ENCODE peak calls at places on chromosomes 6 and 20, in seven cellular contexts. One of them, this sample, is unnamed.

GRCh38 chr20:63361507-63362425 is 617 bp upstream of the CHRNA4 start:
- DNase-seq in cardiac muscle cell: no peak
- DNase-seq in endothelial cell: no peak
- DNase-seq in sciatic nerve: no peak
- DNase-seq in Panc1: no peak
- DNase-seq in Calu3: no peak
- DNase-seq in posterior vena cava: no peak
- DNase-seq in this sample: no peak

GRCh38 chr20:58260006-58260405 is 31.6 kb upstream of the ANKRD60 start:
- DNase-seq in cardiac muscle cell: no peak
- DNase-seq in endothelial cell: no peak
- DNase-seq in sciatic nerve: no peak
- DNase-seq in Panc1: no peak
- DNase-seq in Calu3: no peak
- DNase-seq in posterior vena cava: no peak
- DNase-seq in this sample: no peak

GRCh38 chr6:37306624-37307222 is 47.1 kb upstream of the RNF8 start:
- DNase-seq in cardiac muscle cell: peak; percentile 28
- DNase-seq in endothelial cell: no peak
- DNase-seq in sciatic nerve: no peak
- DNase-seq in Panc1: no peak
- DNase-seq in Calu3: no peak
- DNase-seq in posterior vena cava: no peak
- DNase-seq in this sample: no peak

GRCh38 chr6:112501705-112502104 is 154.6 kb downstream of the RFPL4B start:
- DNase-seq in cardiac muscle cell: no peak
- DNase-seq in endothelial cell: peak; percentile 38
- DNase-seq in sciatic nerve: peak; percentile 57
- DNase-seq in Panc1: no peak
- DNase-seq in Calu3: no peak
- DNase-seq in posterior vena cava: no peak
- DNase-seq in this sample: peak; percentile 84

GRCh38 chr20:25315418-25316210 is 67.7 kb downstream of the PYGB start:
- DNase-seq in cardiac muscle cell: no peak
- DNase-seq in endothelial cell: no peak
- DNase-seq in sciatic nerve: peak; percentile 54
- DNase-seq in Panc1: no peak
- DNase-seq in Calu3: no peak
- DNase-seq in posterior vena cava: peak; percentile 40
- DNase-seq in this sample: no peak

GRCh38 chr6:44061375-44062104 is 65.7 kb downstream of the MRPL14 start:
- DNase-seq in cardiac muscle cell: no peak
- DNase-seq in endothelial cell: no peak
- DNase-seq in sciatic nerve: no peak
- DNase-seq in Panc1: no peak
- DNase-seq in Calu3: no peak
- DNase-seq in posterior vena cava: no peak
- DNase-seq in this sample: no peak

GRCh38 chr6:147782302-147782701 is 273.8 kb downstream of the SAMD5 start:
- DNase-seq in cardiac muscle cell: no peak
- DNase-seq in endothelial cell: no peak
- DNase-seq in sciatic nerve: no peak
- DNase-seq in Panc1: no peak
- DNase-seq in Calu3: no peak
- DNase-seq in posterior vena cava: no peak
- DNase-seq in this sample: peak; percentile 40

GRCh38 chr6:53250761-53251672 is 97.7 kb downstream of the ELOVL5 start:
- DNase-seq in cardiac muscle cell: no peak
- DNase-seq in endothelial cell: no peak
- DNase-seq in sciatic nerve: no peak
- DNase-seq in Panc1: no peak
- DNase-seq in Calu3: no peak
- DNase-seq in posterior vena cava: no peak
- DNase-seq in this sample: no peak

GRCh38 chr20:37179671-37180524 is 550 bp upstream of the MROH8 start:
- DNase-seq in cardiac muscle cell: no peak
- DNase-seq in endothelial cell: no peak
- DNase-seq in sciatic nerve: no peak
- DNase-seq in Panc1: no peak
- DNase-seq in Calu3: no peak
- DNase-seq in posterior vena cava: no peak
- DNase-seq in this sample: peak; percentile 23

GRCh38 chr6:117976030-117976651 is 69.1 kb downstream of the SLC35F1 start:
- DNase-seq in cardiac muscle cell: peak; percentile 81
- DNase-seq in endothelial cell: peak; percentile 33
- DNase-seq in sciatic nerve: no peak
- DNase-seq in Panc1: peak; percentile 15
- DNase-seq in Calu3: peak; percentile 16
- DNase-seq in posterior vena cava: no peak
- DNase-seq in this sample: peak; percentile 76

GRCh38 chr20:46746972-46747371 is 37.5 kb downstream of the SLC2A10 start:
- DNase-seq in cardiac muscle cell: no peak
- DNase-seq in endothelial cell: no peak
- DNase-seq in sciatic nerve: no peak
- DNase-seq in Panc1: no peak
- DNase-seq in Calu3: peak; percentile 70
- DNase-seq in posterior vena cava: peak; percentile 87
- DNase-seq in this sample: peak; percentile 50

GRCh38 chr6:125153541-125154183 is at the start of gene TPD52L1:
- DNase-seq in cardiac muscle cell: peak; percentile 92
- DNase-seq in endothelial cell: peak; percentile 82
- DNase-seq in sciatic nerve: peak; percentile 86
- DNase-seq in Panc1: peak; percentile 25
- DNase-seq in Calu3: peak; percentile 82
- DNase-seq in posterior vena cava: peak; percentile 92
- DNase-seq in this sample: peak; percentile 93

GRCh38 chr6:27049863-27050781 is 197.4 kb upstream of the PRSS16 start:
- DNase-seq in cardiac muscle cell: no peak
- DNase-seq in endothelial cell: no peak
- DNase-seq in sciatic nerve: no peak
- DNase-seq in Panc1: no peak
- DNase-seq in Calu3: no peak
- DNase-seq in posterior vena cava: no peak
- DNase-seq in this sample: no peak

GRCh38 chr6:22699046-22699639 is 129.8 kb downstream of the HDGFL1 start:
- DNase-seq in cardiac muscle cell: no peak
- DNase-seq in endothelial cell: peak; percentile 4
- DNase-seq in sciatic nerve: no peak
- DNase-seq in Panc1: no peak
- DNase-seq in Calu3: no peak
- DNase-seq in posterior vena cava: no peak
- DNase-seq in this sample: no peak